ENCODE peak calls at places on chromosomes 16 and 17, in seven cellular contexts. K is nephron progenitor cell, D is A549, O is endodermal cell, J is HCT116, C is AG09309, Z is omental fat pad. Q is an unnamed sample.

GRCh38 chr17:61466246-61466645 is 14.0 kb downstream of the TBX4 start:
- DNase-seq in Z (no peak), C (no peak), O (no peak), J (no peak), D (no peak), K (no peak), Q (no peak)

GRCh38 chr17:74856113-74856512 is 3.6 kb downstream of the GRIN2C start:
- DNase-seq in Z (no peak), D (no peak), O (no peak), C (no peak), K (no peak), J (no peak), Q (no peak)

GRCh38 chr17:79525793-79526677 is 84.8 kb downstream of the RBFOX3 start:
- DNase-seq in D (no peak), K (no peak), J (no peak), O (no peak), Z (no peak), C (no peak), Q (no peak)

GRCh38 chr17:15409721-15410247 is 57.6 kb downstream of the CDRT4 start:
- DNase-seq in O (no peak), C (peak), J (no peak), D (no peak), Z (no peak), K (no peak), Q (no peak)

GRCh38 chr17:4539576-4540223 is 15.5 kb downstream of the MYBBP1A start:
- DNase-seq in C (no peak), D (no peak), J (no peak), Z (no peak), K (no peak), O (no peak), Q (peak)

GRCh38 chr17:73960469-73960868 is 243.0 kb upstream of the RPL38 start:
- DNase-seq in K (no peak), O (peak), C (no peak), D (no peak), Z (no peak), J (no peak), Q (no peak)

GRCh38 chr17:36945959-36946725 is 2.6 kb upstream of the AATF start:
- DNase-seq in O (peak), C (no peak), Z (no peak), D (no peak), J (no peak), K (no peak), Q (no peak)

GRCh38 chr17:49086649-49087048 is 45.9 kb upstream of the B4GALNT2 start:
- DNase-seq in D (no peak), Z (no peak), O (peak), K (no peak), J (no peak), C (no peak), Q (no peak)

GRCh38 chr17:68777243-68777855 is 176.2 kb upstream of the FAM20A start:
- DNase-seq in J (peak), D (peak), C (no peak), Z (no peak), K (peak), O (peak), Q (peak)

GRCh38 chr17:40590742-40591141 is 25.5 kb upstream of the CCR7 start:
- DNase-seq in J (no peak), C (no peak), D (no peak), Z (no peak), K (no peak), O (no peak), Q (no peak)

GRCh38 chr16:30609002-30609927 is 924 bp downstream of the ZNF689 start:
- DNase-seq in D (peak), C (no peak), K (peak), Z (peak), O (peak), J (no peak), Q (peak)
- TF ChIP-seq CTCF in D (no peak), C (no peak), K (no peak), Z (no peak), O (no peak), J (no peak), Q (no peak)

GRCh38 chr17:77507116-77507885 is 366.5 kb downstream of the SEC14L1 start:
- DNase-seq in O (peak), C (no peak), D (no peak), Z (no peak), J (no peak), K (no peak), Q (no peak)
- TF ChIP-seq CTCF in O (peak), C (no peak), D (no peak), Z (no peak), J (no peak), K (no peak), Q (no peak)

GRCh38 chr17:7673239-7673638 is 14.1 kb downstream of the TP53 start:
- DNase-seq in K (peak), D (no peak), O (peak), C (no peak), J (no peak), Z (no peak), Q (no peak)
- TF ChIP-seq CTCF in K (peak), D (peak), O (peak), C (peak), J (no peak), Z (no peak), Q (peak)

GRCh38 chr17:17792551-17793377 is 44.0 kb downstream of the SREBF1 start:
- DNase-seq in D (no peak), J (no peak), Z (no peak), K (no peak), C (no peak), O (peak), Q (no peak)
- TF ChIP-seq CTCF in D (no peak), J (no peak), Z (no peak), K (no peak), C (no peak), O (no peak), Q (no peak)

GRCh38 chr16:55010492-55011260 is 80.0 kb downstream of the IRX5 start:
- DNase-seq in J (no peak), C (no peak), D (no peak), O (no peak), K (no peak), Z (no peak), Q (no peak)
- TF ChIP-seq CTCF in J (no peak), C (no peak), D (no peak), O (no peak), K (no peak), Z (no peak), Q (no peak)

GRCh38 chr17:82269882-82270500 is 3.5 kb downstream of the CSNK1D start:
- DNase-seq in C (no peak), K (no peak), O (no peak), Z (no peak), J (no peak), D (no peak), Q (no peak)

GRCh38 chr17:82266142-82266541 is 7.4 kb downstream of the CSNK1D start:
- DNase-seq in O (no peak), D (no peak), K (no peak), Z (no peak), C (no peak), J (no peak), Q (no peak)

GRCh38 chr17:82270651-82271050 is 2.8 kb downstream of the CSNK1D start:
- DNase-seq in D (no peak), J (no peak), K (no peak), C (no peak), O (no peak), Z (no peak), Q (no peak)

GRCh38 chr17:82269138-82269881 is 4.2 kb downstream of the CSNK1D start:
- DNase-seq in D (no peak), J (no peak), K (no peak), O (no peak), C (no peak), Z (no peak), Q (no peak)

DNA sequence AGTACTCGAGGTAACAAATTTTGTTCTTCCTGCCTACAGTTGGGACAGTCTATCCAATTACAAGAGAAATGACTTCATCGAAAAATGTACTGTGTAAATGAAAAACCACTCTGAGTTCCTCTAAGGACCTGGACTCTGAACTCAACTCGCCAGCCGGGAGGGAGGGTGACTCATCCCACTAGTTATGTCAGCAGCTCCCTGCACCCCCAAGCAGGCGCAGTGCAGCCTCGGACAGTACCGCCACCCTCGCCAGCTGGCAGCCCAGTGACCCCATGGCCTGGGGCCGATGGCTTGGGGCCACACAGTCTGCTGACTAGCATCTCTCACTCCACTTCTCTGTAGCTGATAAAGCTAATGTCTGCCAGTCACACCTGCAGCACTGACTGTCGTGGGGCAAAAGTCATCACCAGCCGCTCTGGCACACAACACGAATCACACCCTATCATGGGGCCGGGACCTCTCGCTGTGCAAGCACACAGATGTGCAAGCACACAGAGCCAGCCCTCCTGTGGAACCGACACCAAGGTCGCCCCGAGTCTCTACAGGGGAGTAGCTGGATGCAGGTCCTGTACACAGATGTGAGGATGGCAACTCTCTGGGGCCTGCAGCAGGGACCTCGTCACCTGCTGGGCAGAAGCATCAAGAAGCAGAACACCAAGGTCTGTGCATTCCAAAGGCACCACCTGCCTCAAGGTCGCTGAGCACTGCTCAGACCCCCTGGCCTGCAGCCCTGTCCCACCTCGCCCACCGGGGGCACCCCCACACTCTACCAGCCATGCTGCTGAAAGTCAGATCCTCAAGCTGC is 5.7 kb downstream of the CSNK1D start:
- DNase-seq in D (peak), Z (peak), K (no peak), C (peak), O (no peak), J (no peak), Q (no peak)
- TF ChIP-seq CTCF in D (no peak), Z (no peak), K (no peak), C (no peak), O (peak), J (no peak), Q (no peak)

GRCh38 chr16:67088551-67088950 is 21.2 kb upstream of the PHAF1 start:
- DNase-seq in D (no peak), Z (no peak), C (no peak), J (no peak), K (no peak), O (no peak), Q (no peak)

GRCh38 chr16:67089101-67089500 is 20.6 kb upstream of the PHAF1 start:
- DNase-seq in D (no peak), C (no peak), K (no peak), O (no peak), J (no peak), Z (no peak), Q (no peak)

GRCh38 chr16:67087291-67087690 is 22.4 kb upstream of the PHAF1 start:
- DNase-seq in O (no peak), J (no peak), C (no peak), D (no peak), Z (no peak), K (no peak), Q (no peak)

GRCh38 chr16:67087803-67088202 is 21.9 kb upstream of the PHAF1 start:
- DNase-seq in Z (no peak), K (no peak), C (no peak), J (no peak), D (no peak), O (no peak), Q (no peak)

GRCh38 chr16:67086829-67087228 is 22.9 kb upstream of the PHAF1 start:
- DNase-seq in O (no peak), C (no peak), J (no peak), D (no peak), Z (no peak), K (no peak), Q (no peak)
- TF ChIP-seq CTCF in O (no peak), C (no peak), J (no peak), D (no peak), Z (no peak), K (no peak), Q (no peak)

GRCh38 chr17:81210466-81210865 is 12.3 kb downstream of the CEP131 start:
- DNase-seq in O (no peak), K (no peak), D (no peak), Z (no peak), C (no peak), J (no peak), Q (no peak)

GRCh38 chr17:81209141-81209540 is 13.6 kb downstream of the CEP131 start:
- DNase-seq in K (no peak), D (no peak), O (no peak), C (no peak), J (no peak), Z (no peak), Q (no peak)

GRCh38 chr17:81212365-81212764 is 10.4 kb downstream of the CEP131 start:
- DNase-seq in J (no peak), C (no peak), D (no peak), K (no peak), O (no peak), Z (no peak), Q (no peak)

GRCh38 chr17:81208651-81209050 is 14.1 kb downstream of the CEP131 start:
- DNase-seq in J (no peak), C (no peak), D (no peak), O (no peak), K (no peak), Z (no peak), Q (no peak)

GRCh38 chr17:81210868-81211267 is 11.9 kb downstream of the CEP131 start:
- DNase-seq in C (no peak), J (no peak), Z (no peak), O (no peak), D (no peak), K (no peak), Q (no peak)
- TF ChIP-seq CTCF in C (no peak), J (no peak), Z (no peak), O (peak), D (no peak), K (no peak), Q (no peak)

Q was measured in GM06990.